ENCODE peak calls at places on chromosomes 4 and X, in six cellular contexts. One of them, this sample, is unnamed.

GRCh38 chr4:128676095-128676494 is 133.4 kb upstream of the JADE1 start:
- DNase-seq in HT-29: no peak
- DNase-seq in neural progenitor cell: no peak
- DNase-seq in NCI-H1092: no peak
- DNase-seq in T-helper 2 cell: no peak
- DNase-seq in nephron progenitor cell: no peak
- DNase-seq in this sample: no peak

GRCh38 chr4:173478136-173478860 is 51.7 kb downstream of the HAND2 start:
- DNase-seq in T-helper 2 cell: no peak
- DNase-seq in NCI-H1092: no peak
- DNase-seq in neural progenitor cell: no peak
- DNase-seq in HT-29: no peak
- DNase-seq in nephron progenitor cell: no peak
- DNase-seq in this sample: no peak

GRCh38 chr4:8394125-8394524 is 46.4 kb downstream of the ACOX3 start:
- DNase-seq in neural progenitor cell: peak
- DNase-seq in T-helper 2 cell: no peak
- DNase-seq in nephron progenitor cell: peak
- DNase-seq in HT-29: no peak
- DNase-seq in NCI-H1092: peak
- DNase-seq in this sample: no peak

GRCh38 chrX:132270699-132271098 is 51.5 kb upstream of the RAP2C start:
- DNase-seq in nephron progenitor cell: no peak
- DNase-seq in NCI-H1092: no peak
- DNase-seq in neural progenitor cell: no peak
- DNase-seq in HT-29: no peak
- DNase-seq in T-helper 2 cell: no peak
- DNase-seq in this sample: no peak

GRCh38 chr4:1207603-1208265 is 35.4 kb upstream of the SPON2 start:
- DNase-seq in nephron progenitor cell: no peak
- DNase-seq in NCI-H1092: peak
- DNase-seq in neural progenitor cell: no peak
- DNase-seq in T-helper 2 cell: no peak
- DNase-seq in HT-29: no peak
- DNase-seq in this sample: peak

GRCh38 chr4:89898304-89898716 is 3.7 kb downstream of the MMRN1 start:
- DNase-seq in neural progenitor cell: peak
- DNase-seq in NCI-H1092: no peak
- DNase-seq in nephron progenitor cell: no peak
- DNase-seq in T-helper 2 cell: no peak
- DNase-seq in HT-29: peak
- DNase-seq in this sample: no peak

GRCh38 chrX:29555465-29556091 is 659.8 kb upstream of the MAGEB2 start:
- DNase-seq in nephron progenitor cell: no peak
- DNase-seq in HT-29: no peak
- DNase-seq in neural progenitor cell: no peak
- DNase-seq in T-helper 2 cell: no peak
- DNase-seq in NCI-H1092: no peak
- DNase-seq in this sample: no peak

GRCh38 chrX:48043056-48043455 is 28.4 kb downstream of the ZNF630 start:
- DNase-seq in neural progenitor cell: no peak
- DNase-seq in T-helper 2 cell: no peak
- DNase-seq in nephron progenitor cell: no peak
- DNase-seq in NCI-H1092: no peak
- DNase-seq in HT-29: no peak
- DNase-seq in this sample: no peak

GRCh38 chr4:119825696-119826095 is 197.1 kb upstream of the PDE5A start:
- DNase-seq in neural progenitor cell: no peak
- DNase-seq in HT-29: no peak
- DNase-seq in T-helper 2 cell: no peak
- DNase-seq in nephron progenitor cell: no peak
- DNase-seq in NCI-H1092: no peak
- DNase-seq in this sample: no peak

GRCh38 chr4:125762537-125762936 is 447.8 kb downstream of the FAT4 start:
- DNase-seq in HT-29: peak
- DNase-seq in nephron progenitor cell: no peak
- DNase-seq in T-helper 2 cell: no peak
- DNase-seq in NCI-H1092: no peak
- DNase-seq in neural progenitor cell: no peak
- DNase-seq in this sample: no peak

GRCh38 chr4:145619639-145619996 is 433 bp downstream of the MMAA start:
- DNase-seq in neural progenitor cell: no peak
- DNase-seq in T-helper 2 cell: peak
- DNase-seq in HT-29: peak
- DNase-seq in NCI-H1092: no peak
- DNase-seq in nephron progenitor cell: no peak
- DNase-seq in this sample: peak

GRCh38 chrX:10483191-10483808 is 137.1 kb downstream of the MID1 start:
- DNase-seq in T-helper 2 cell: no peak
- DNase-seq in HT-29: no peak
- DNase-seq in neural progenitor cell: no peak
- DNase-seq in NCI-H1092: no peak
- DNase-seq in nephron progenitor cell: no peak
- DNase-seq in this sample: no peak

GRCh38 chrX:47637546-47638195 is 7.9 kb upstream of the CFP start:
- DNase-seq in T-helper 2 cell: peak
- DNase-seq in HT-29: no peak
- DNase-seq in NCI-H1092: no peak
- DNase-seq in nephron progenitor cell: no peak
- DNase-seq in neural progenitor cell: peak
- DNase-seq in this sample: no peak

GRCh38 chr4:3225946-3226345 is 23.0 kb upstream of the MSANTD1 start:
- DNase-seq in neural progenitor cell: no peak
- DNase-seq in HT-29: no peak
- DNase-seq in nephron progenitor cell: no peak
- DNase-seq in T-helper 2 cell: no peak
- DNase-seq in NCI-H1092: no peak
- DNase-seq in this sample: no peak

GRCh38 chr4:2364654-2365053 is 53.8 kb downstream of the ZFYVE28 start:
- DNase-seq in nephron progenitor cell: no peak
- DNase-seq in T-helper 2 cell: peak
- DNase-seq in neural progenitor cell: no peak
- DNase-seq in HT-29: no peak
- DNase-seq in NCI-H1092: no peak
- DNase-seq in this sample: peak

GRCh38 chrX:5458300-5458699 is 770.4 kb downstream of the NLGN4X start:
- DNase-seq in T-helper 2 cell: no peak
- DNase-seq in HT-29: peak
- DNase-seq in nephron progenitor cell: no peak
- DNase-seq in neural progenitor cell: peak
- DNase-seq in NCI-H1092: no peak
- DNase-seq in this sample: no peak

GRCh38 chr4:3440979-3441500 is 728 bp upstream of the HGFAC start:
- DNase-seq in neural progenitor cell: no peak
- DNase-seq in HT-29: no peak
- DNase-seq in nephron progenitor cell: no peak
- DNase-seq in NCI-H1092: no peak
- DNase-seq in T-helper 2 cell: no peak
- DNase-seq in this sample: no peak

GRCh38 chrX:130393451-130394074 is 8.1 kb upstream of the GPR119 start:
- DNase-seq in nephron progenitor cell: peak
- DNase-seq in neural progenitor cell: peak
- DNase-seq in T-helper 2 cell: no peak
- DNase-seq in HT-29: peak
- DNase-seq in NCI-H1092: peak
- DNase-seq in this sample: no peak

GRCh38 chr4:53273726-53274125 is 92.1 kb downstream of the SCFD2 start:
- DNase-seq in NCI-H1092: no peak
- DNase-seq in HT-29: no peak
- DNase-seq in T-helper 2 cell: no peak
- DNase-seq in nephron progenitor cell: no peak
- DNase-seq in neural progenitor cell: no peak
- DNase-seq in this sample: no peak

GRCh38 chr4:8861576-8862279 is 9.9 kb downstream of the HMX1 start:
- DNase-seq in HT-29: no peak
- DNase-seq in NCI-H1092: no peak
- DNase-seq in nephron progenitor cell: no peak
- DNase-seq in T-helper 2 cell: no peak
- DNase-seq in neural progenitor cell: peak
- DNase-seq in this sample: no peak

GRCh38 chr4:40254961-40255721 is 58.3 kb downstream of the RHOH start:
- DNase-seq in HT-29: no peak
- DNase-seq in nephron progenitor cell: no peak
- DNase-seq in neural progenitor cell: no peak
- DNase-seq in NCI-H1092: no peak
- DNase-seq in T-helper 2 cell: no peak
- DNase-seq in this sample: no peak

GRCh38 chr4:153114771-153115321 is 89.4 kb upstream of the TRIM2 start:
- DNase-seq in nephron progenitor cell: no peak
- DNase-seq in NCI-H1092: no peak
- DNase-seq in T-helper 2 cell: peak
- DNase-seq in neural progenitor cell: no peak
- DNase-seq in HT-29: peak
- DNase-seq in this sample: peak

GRCh38 chrX:108018659-108019381 is 26.0 kb upstream of the VSIG1 start:
- DNase-seq in nephron progenitor cell: no peak
- DNase-seq in HT-29: no peak
- DNase-seq in neural progenitor cell: no peak
- DNase-seq in T-helper 2 cell: peak
- DNase-seq in NCI-H1092: no peak
- DNase-seq in this sample: no peak

GRCh38 chr4:152094851-152095700 is 334.3 kb upstream of the GATB start:
- DNase-seq in NCI-H1092: peak
- DNase-seq in T-helper 2 cell: no peak
- DNase-seq in HT-29: no peak
- DNase-seq in neural progenitor cell: no peak
- DNase-seq in nephron progenitor cell: no peak
- DNase-seq in this sample: no peak

GRCh38 chr4:186820371-186820990 is 96.8 kb upstream of the FAT1 start:
- DNase-seq in nephron progenitor cell: no peak
- DNase-seq in NCI-H1092: no peak
- DNase-seq in neural progenitor cell: peak
- DNase-seq in T-helper 2 cell: no peak
- DNase-seq in HT-29: peak
- DNase-seq in this sample: no peak

GRCh38 chrX:48461830-48462229 is 8.2 kb downstream of the SLC38A5 start:
- DNase-seq in nephron progenitor cell: no peak
- DNase-seq in NCI-H1092: no peak
- DNase-seq in neural progenitor cell: no peak
- DNase-seq in T-helper 2 cell: no peak
- DNase-seq in HT-29: no peak
- DNase-seq in this sample: no peak

GRCh38 chr4:90165883-90166282 is 38.7 kb downstream of the CCSER1 start:
- DNase-seq in NCI-H1092: no peak
- DNase-seq in HT-29: no peak
- DNase-seq in nephron progenitor cell: no peak
- DNase-seq in T-helper 2 cell: no peak
- DNase-seq in neural progenitor cell: no peak
- DNase-seq in this sample: no peak

GRCh38 chr4:82017680-82018079 is 356.1 kb downstream of the HNRNPD start:
- DNase-seq in T-helper 2 cell: no peak
- DNase-seq in neural progenitor cell: peak
- DNase-seq in HT-29: peak
- DNase-seq in nephron progenitor cell: peak
- DNase-seq in NCI-H1092: no peak
- DNase-seq in this sample: no peak

GRCh38 chr4:10620935-10621488 is 63.6 kb downstream of the CLNK start:
- DNase-seq in T-helper 2 cell: no peak
- DNase-seq in nephron progenitor cell: no peak
- DNase-seq in HT-29: no peak
- DNase-seq in NCI-H1092: peak
- DNase-seq in neural progenitor cell: no peak
- DNase-seq in this sample: no peak

GRCh38 chr4:79757580-79757979 is 315.4 kb downstream of the ANTXR2 start:
- DNase-seq in neural progenitor cell: no peak
- DNase-seq in nephron progenitor cell: no peak
- DNase-seq in HT-29: no peak
- DNase-seq in NCI-H1092: no peak
- DNase-seq in T-helper 2 cell: no peak
- DNase-seq in this sample: no peak

GRCh38 chrX:149286940-149287349 is 218.2 kb downstream of the IDS start:
- DNase-seq in nephron progenitor cell: peak
- DNase-seq in neural progenitor cell: peak
- DNase-seq in NCI-H1092: peak
- DNase-seq in HT-29: peak
- DNase-seq in T-helper 2 cell: peak
- DNase-seq in this sample: no peak

This sample was measured in T-helper 17 cell.